ENCODE peak calls at places on chromosome 17, in nine cellular contexts. S is cardiac muscle cell, M is IMR-90, K is aorta, A is heart right ventricle, W is PC-9, X is mammary epithelial cell, R is tibial nerve, O is uterus. G is an unnamed sample. For H3K27me3, the result is how much of the 10 kb centered on the place peaks cover.

GRCh38 chr17:63961355-63962207 is 11.1 kb downstream of the SCN4A start:
- DNase-seq in S (peak), M (peak), K (peak), A (peak), W (peak), X (peak), R (peak), O (peak), G (peak)

GRCh38 chr17:42682400-42683384 is at the start of gene CNTNAP1:
- DNase-seq in S (peak), M (peak), K (peak), A (peak), W (peak), X (peak), R (no peak), O (peak), G (peak)

GRCh38 chr17:50272711-50273653 is 1.3 kb upstream of the TMEM92 start:
- DNase-seq in S (peak), M (peak), K (peak), A (peak), W (peak), X (no peak), R (no peak), O (peak), G (no peak)

GRCh38 chr17:16269658-16270057 is 52.6 kb downstream of the PIGL start:
- DNase-seq in S (peak), M (peak), K (no peak), A (no peak), W (no peak), X (no peak), R (no peak), O (no peak), G (peak)

GRCh38 chr17:9360610-9361571 is 214.7 kb downstream of the STX8 start:
- DNase-seq in S (peak), M (peak), K (peak), A (peak), W (no peak), X (peak), R (no peak), O (no peak), G (peak)

GRCh38 chr17:63834431-63835166 is 7.1 kb upstream of the FTSJ3 start:
- DNase-seq in S (peak), M (peak), K (peak), A (no peak), W (peak), X (peak), R (no peak), O (no peak), G (peak)

GRCh38 chr17:45833826-45834439 is 10.7 kb upstream of the SPPL2C start:
- DNase-seq in S (no peak), M (no peak), K (no peak), A (no peak), W (no peak), X (no peak), R (no peak), O (no peak), G (no peak)

GRCh38 chr17:79311373-79311772 is 236.7 kb downstream of the ENGASE start:
- DNase-seq in S (no peak), M (no peak), K (no peak), A (no peak), W (no peak), X (no peak), R (no peak), O (no peak), G (no peak)

GRCh38 chr17:5434984-5435383 is 4.0 kb downstream of the C1QBP start:
- DNase-seq in S (no peak), M (no peak), K (no peak), A (no peak), W (no peak), X (no peak), R (no peak), O (no peak), G (no peak)

GRCh38 chr17:28478940-28479615 is 5.6 kb downstream of the SLC13A2 start:
- DNase-seq in S (no peak), M (peak), K (peak), A (no peak), W (no peak), X (peak), R (no peak), O (no peak), G (peak)

GRCh38 chr17:9309216-9309615 is 266.4 kb downstream of the STX8 start:
- DNase-seq in S (peak), M (no peak), K (no peak), A (no peak), W (no peak), X (no peak), R (no peak), O (no peak), G (no peak)

GRCh38 chr17:10226930-10227695 is 28.7 kb upstream of the GAS7 start:
- DNase-seq in S (peak), M (peak), K (peak), A (peak), W (peak), X (no peak), R (no peak), O (peak), G (no peak)

GRCh38 chr17:57366558-57367351 is 110.4 kb downstream of the MSI2 start:
- DNase-seq in S (no peak), M (no peak), K (no peak), A (no peak), W (no peak), X (no peak), R (no peak), O (no peak), G (no peak)

GRCh38 chr17:320809-321385 is 31.7 kb downstream of the RPH3AL start:
- DNase-seq in S (peak), M (no peak), K (peak), A (no peak), W (no peak), X (no peak), R (no peak), O (no peak), G (no peak)

GRCh38 chr17:247767-248166 is 66.3 kb upstream of the DOC2B start:
- DNase-seq in S (no peak), M (no peak), K (peak), A (no peak), W (peak), X (no peak), R (peak), O (peak), G (no peak)

DNA sequence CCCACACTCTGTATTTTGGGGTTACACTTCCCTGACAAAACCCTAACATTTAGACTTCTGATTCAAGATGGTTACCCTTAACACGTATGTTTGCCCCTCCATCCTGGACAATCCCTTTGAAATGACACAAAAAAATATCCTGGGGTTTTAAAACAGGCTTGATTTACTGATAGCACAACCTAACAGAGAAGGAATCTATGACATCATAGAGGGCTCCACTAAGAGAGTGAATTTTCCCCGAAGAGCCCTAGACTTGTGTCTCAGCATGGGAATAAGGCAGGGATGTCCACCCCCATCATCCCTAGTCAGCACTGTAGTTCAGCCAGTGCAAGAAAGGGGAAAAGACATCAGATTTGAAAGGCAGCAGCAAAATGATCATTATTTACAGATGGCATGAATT is 15.8 kb upstream of the SRCIN1 start:
- DNase-seq in S (no peak), M (no peak), K (no peak), A (no peak), W (no peak), X (no peak), R (no peak), O (no peak), G (no peak)
- H3K27me3 ChIP-seq in S (under half), M (half or more), K (under half), A (half or more), W (under half), X (under half), R (under half), O (under half), G (under half)

GRCh38 chr17:78027121-78027520 is 68.6 kb downstream of the TNRC6C start:
- DNase-seq in S (no peak), M (no peak), K (no peak), A (no peak), W (no peak), X (no peak), R (no peak), O (no peak), G (no peak)
- H3K4me3 ChIP-seq in S (no peak), M (no peak), K (no peak), A (no peak), W (no peak), X (no peak), R (no peak), O (no peak), G (no peak)

DNA sequence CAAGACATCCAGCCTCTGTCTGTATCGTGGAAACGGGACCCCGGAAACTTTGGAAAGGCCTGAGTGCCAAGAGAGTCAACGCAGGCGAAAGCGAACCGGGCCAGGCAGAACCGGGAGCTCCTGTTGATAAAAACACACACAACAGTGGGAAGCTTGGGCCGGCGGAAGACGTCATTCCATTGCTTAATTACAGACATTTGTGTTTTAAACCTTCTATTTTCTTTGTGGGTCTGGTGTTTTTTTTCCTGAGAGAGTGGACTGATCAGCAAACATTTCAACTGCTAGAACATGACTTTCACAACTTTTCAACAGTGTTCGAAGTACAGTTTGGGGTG is 879 bp upstream of the RNF157 start:
- DNase-seq in S (no peak), M (no peak), K (peak), A (no peak), W (no peak), X (no peak), R (no peak), O (no peak), G (no peak)
- H3K27me3 ChIP-seq in S (under half), M (under half), K (under half), A (half or more), W (under half), X (under half), R (under half), O (under half), G (under half)

GRCh38 chr17:43932357-43932756 is 9.9 kb downstream of the PPY start:
- DNase-seq in S (no peak), M (no peak), K (no peak), A (no peak), W (no peak), X (no peak), R (no peak), O (no peak), G (no peak)

GRCh38 chr17:43928606-43929005 is 13.7 kb downstream of the PPY start:
- DNase-seq in S (no peak), M (no peak), K (no peak), A (no peak), W (no peak), X (no peak), R (no peak), O (no peak), G (no peak)

GRCh38 chr17:43924558-43924957 is 17.2 kb upstream of the MPP2 start:
- DNase-seq in S (no peak), M (no peak), K (no peak), A (no peak), W (no peak), X (no peak), R (no peak), O (no peak), G (no peak)

GRCh38 chr17:43931062-43931571 is 11.2 kb downstream of the PPY start:
- DNase-seq in S (no peak), M (no peak), K (no peak), A (no peak), W (no peak), X (no peak), R (no peak), O (no peak), G (no peak)

DNA sequence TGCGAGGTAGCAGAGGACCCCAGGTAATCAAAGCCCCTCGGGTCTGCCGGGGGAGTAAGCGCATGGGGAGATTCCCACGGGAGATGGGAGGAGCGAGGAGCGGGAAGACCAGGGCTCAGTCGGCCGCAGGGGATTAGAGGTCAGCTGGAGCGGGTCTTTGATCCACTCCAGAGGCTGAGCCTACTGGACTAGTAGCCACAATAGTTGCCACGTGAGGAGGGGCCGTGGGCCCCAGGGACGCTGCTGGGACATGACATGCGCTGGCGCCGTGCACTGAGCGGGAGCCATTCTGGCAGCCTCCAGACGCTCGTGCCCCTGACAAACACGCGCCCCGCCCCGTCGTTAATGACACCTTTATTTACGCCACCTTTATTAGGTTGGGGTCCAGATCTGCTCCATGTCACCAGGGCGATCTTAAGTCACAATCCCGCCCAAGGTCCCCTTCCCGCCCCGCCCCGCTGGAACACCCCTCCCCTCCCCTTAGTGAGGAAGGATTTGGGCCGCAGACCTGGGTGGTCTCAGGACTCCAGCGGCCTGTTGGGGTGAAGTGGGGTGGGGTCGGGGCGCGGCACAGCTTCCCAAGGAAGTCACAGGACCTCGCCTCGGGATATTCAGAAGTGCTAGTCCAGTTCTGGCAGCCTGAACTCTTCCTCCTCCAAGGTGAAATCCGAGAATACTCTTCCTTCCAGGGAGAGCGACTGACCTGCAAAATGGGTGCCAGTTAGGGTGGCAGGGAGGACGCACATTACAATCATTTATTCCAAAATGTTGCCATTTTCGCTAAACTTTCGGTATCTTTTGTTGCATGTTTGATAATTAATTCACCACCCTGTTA is 15.0 kb downstream of the PPY start:
- DNase-seq in S (no peak), M (no peak), K (no peak), A (no peak), W (no peak), X (no peak), R (no peak), O (no peak), G (no peak)
- H3K4me3 ChIP-seq in S (peak), M (no peak), K (no peak), A (peak), W (no peak), X (peak), R (peak), O (no peak), G (peak)

DNA sequence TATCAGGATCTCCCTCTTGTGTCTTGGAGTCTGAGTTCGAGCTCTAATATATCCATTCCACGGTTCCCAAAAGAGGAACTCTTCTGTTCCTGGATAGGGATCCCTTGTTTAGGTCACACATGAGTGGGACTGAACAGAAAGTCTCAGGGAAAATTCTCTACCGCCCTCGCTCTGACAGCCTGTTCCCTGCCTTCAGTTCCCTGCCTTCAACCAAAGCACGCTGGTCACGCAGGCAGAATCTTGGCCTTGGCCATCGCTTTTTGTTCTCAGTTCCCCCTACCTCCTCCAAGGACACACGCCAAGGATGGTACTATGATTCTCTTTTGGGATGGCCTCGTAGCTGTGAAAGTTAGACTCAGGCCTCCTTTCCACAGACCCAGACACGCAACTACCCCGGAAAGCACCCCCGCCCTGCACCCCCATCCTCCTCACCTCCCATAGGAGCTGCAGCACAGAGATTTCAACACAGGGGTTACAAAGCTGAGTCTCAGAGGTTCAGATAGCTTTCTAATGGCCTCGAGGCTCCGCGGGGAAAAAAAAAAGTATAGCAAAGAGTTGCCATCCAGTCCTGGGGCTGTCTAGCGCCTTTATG is 1.5 kb upstream of the SHISA6 start:
- DNase-seq in S (no peak), M (no peak), K (no peak), A (no peak), W (no peak), X (no peak), R (no peak), O (no peak), G (no peak)
- H3K27me3 ChIP-seq in S (half or more), M (under half), K (under half), A (under half), W (under half), X (under half), R (under half), O (under half), G (under half)

DNA sequence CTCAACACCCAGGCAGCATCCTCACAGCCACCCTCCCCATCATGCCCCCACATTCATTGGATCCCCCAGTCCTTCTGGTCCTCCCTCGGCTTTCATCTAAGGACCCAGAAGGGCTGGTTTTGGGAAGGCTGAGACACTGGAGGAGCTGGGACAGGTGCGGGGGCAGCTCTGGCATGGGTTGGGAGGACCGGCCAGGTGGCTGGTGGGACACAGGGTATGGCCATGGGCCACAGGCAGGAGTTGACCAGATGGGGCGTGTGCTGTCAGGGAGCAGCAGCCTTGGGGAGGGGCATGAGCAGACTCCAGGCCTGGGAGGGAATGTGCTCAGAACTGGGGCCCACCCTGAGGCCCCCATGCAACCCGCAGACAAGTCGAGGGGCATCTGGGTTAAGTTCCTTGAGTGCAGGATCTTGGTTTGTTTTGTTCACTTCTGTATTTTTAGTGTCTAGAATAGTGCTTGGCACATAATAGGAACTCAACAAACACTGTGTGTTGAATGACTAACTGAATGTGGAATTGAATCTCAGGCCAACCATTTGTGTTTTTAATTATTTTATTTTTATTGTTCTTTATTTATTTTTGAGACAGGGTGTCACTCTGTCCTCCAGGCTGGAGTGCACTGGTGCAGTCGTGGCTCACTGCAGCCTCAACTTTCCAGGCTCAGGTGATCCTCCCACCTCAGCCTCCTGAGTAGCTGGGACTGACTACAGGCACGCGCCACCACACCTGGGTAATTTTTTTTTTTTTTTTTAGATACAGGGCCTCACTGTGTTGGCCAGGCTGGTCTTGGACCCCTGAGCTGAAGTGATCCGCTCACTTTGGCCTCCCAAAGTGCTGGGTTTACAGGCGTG is 5.6 kb downstream of the P2RX1 start:
- DNase-seq in S (no peak), M (no peak), K (no peak), A (no peak), W (no peak), X (no peak), R (no peak), O (no peak), G (no peak)
- H3K4me3 ChIP-seq in S (no peak), M (no peak), K (no peak), A (no peak), W (no peak), X (no peak), R (no peak), O (no peak), G (no peak)

GRCh38 chr17:38590988-38591758 is 14.6 kb downstream of the SRCIN1 start:
- DNase-seq in S (no peak), M (no peak), K (no peak), A (no peak), W (no peak), X (peak), R (no peak), O (no peak), G (peak)

GRCh38 chr17:38588775-38589174 is 17.0 kb downstream of the SRCIN1 start:
- DNase-seq in S (no peak), M (no peak), K (no peak), A (no peak), W (no peak), X (no peak), R (no peak), O (no peak), G (no peak)

GRCh38 chr17:38591759-38592241 is 14.0 kb downstream of the SRCIN1 start:
- DNase-seq in S (peak), M (no peak), K (no peak), A (no peak), W (peak), X (peak), R (no peak), O (no peak), G (peak)

GRCh38 chr17:38587956-38588771 is 17.6 kb downstream of the SRCIN1 start:
- DNase-seq in S (no peak), M (no peak), K (no peak), A (no peak), W (no peak), X (no peak), R (no peak), O (no peak), G (no peak)

DNA sequence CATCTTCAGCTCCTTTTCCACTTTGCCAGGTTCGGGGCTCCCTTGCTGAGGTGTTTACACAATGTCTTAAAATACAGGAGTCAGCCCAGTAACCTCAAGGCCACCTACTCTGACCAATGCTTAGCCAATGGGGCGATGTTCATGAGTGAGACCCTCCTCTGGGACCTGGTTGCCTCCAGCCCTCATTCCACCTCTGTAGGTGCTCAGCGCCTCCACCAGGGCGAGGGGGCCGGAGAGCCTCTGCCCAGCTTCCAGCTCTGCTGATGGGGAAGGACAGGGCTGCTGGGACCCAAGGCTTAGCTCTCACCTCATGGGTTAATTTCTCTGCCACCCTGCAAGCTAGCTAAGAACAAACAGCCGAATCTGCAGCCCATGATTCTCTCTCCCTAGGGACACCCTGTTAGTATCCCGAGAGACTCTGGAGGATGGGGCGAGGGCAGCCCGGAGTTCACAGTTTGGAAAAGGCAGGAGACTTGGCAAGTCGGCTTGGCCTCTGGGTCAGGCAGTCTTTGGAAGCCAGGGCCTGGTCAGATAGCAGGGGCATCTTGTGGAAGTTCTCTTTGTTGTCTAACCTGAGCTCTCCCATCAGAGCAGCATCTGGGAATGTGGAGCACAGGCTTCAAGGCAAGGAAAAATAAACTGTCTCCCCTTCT is 16.2 kb downstream of the SRCIN1 start:
- DNase-seq in S (no peak), M (no peak), K (no peak), A (no peak), W (no peak), X (no peak), R (no peak), O (no peak), G (no peak)
- H3K27me3 ChIP-seq in S (under half), M (half or more), K (under half), A (half or more), W (under half), X (under half), R (under half), O (under half), G (under half)

G was measured in bronchial epithelial cell.